ENCODE peak calls at places on chromosomes 6 and 20, in five cellular contexts. V, P, X, R and Z are unnamed samples.

GRCh38 chr6:100435299-100435698 is 29.4 kb downstream of the SIM1 start:
- DNase-seq in V (no peak), X (no peak), P (no peak), R (peak; percentile 31), Z (no peak)

GRCh38 chr6:30955367-30956042 is 14.7 kb downstream of the MUCL3 start:
- DNase-seq in X (peak; percentile 58), R (peak; percentile 85), P (peak; percentile 61), V (peak; percentile 37), Z (peak; percentile 80)

GRCh38 chr6:100346828-100347227 is 117.9 kb downstream of the SIM1 start:
- DNase-seq in P (no peak), V (no peak), X (no peak), R (no peak), Z (no peak)

GRCh38 chr20:50728981-50729874 is 2.2 kb upstream of the PARD6B start:
- DNase-seq in V (no peak), R (no peak), X (no peak), P (peak; percentile 13), Z (peak; percentile 9)

GRCh38 chr20:32274359-32274758 is 3.1 kb upstream of the KIF3B start:
- DNase-seq in X (no peak), P (no peak), R (no peak), V (no peak), Z (no peak)

GRCh38 chr20:13996265-13996664 is 949 bp downstream of the MACROD2 start:
- DNase-seq in P (no peak), X (no peak), V (no peak), R (peak; percentile 17), Z (no peak)

GRCh38 chr6:111098597-111098996 is 11.3 kb downstream of the SLC16A10 start:
- DNase-seq in P (no peak), V (no peak), X (no peak), R (no peak), Z (no peak)

GRCh38 chr6:2038096-2038495 is 207.3 kb downstream of the GMDS start:
- DNase-seq in X (no peak), P (no peak), R (no peak), V (no peak), Z (no peak)

GRCh38 chr6:124741341-124741740 is 220.9 kb upstream of the RNF217 start:
- DNase-seq in R (no peak), X (no peak), P (no peak), V (no peak), Z (no peak)

GRCh38 chr6:80425089-80425823 is 318.8 kb downstream of the BCKDHB start:
- DNase-seq in X (no peak), P (no peak), V (no peak), R (no peak), Z (no peak)

GRCh38 chr6:139981810-139982550 is 607.5 kb upstream of the CITED2 start:
- DNase-seq in P (no peak), V (peak; percentile 23), R (peak; percentile 61), X (peak; percentile 40), Z (no peak)

GRCh38 chr6:89118931-89119330 is 1.1 kb upstream of the SRSF12 start:
- DNase-seq in X (no peak), R (no peak), P (no peak), V (no peak), Z (no peak)

GRCh38 chr6:89121934-89122333 is 4.1 kb upstream of the SRSF12 start:
- DNase-seq in V (no peak), X (no peak), P (no peak), R (no peak), Z (no peak)

GRCh38 chr6:89117285-89118108 is at the start of gene SRSF12:
- DNase-seq in R (peak; percentile 76), X (peak; percentile 13), P (peak; percentile 41), V (peak; percentile 62), Z (peak; percentile 38)

GRCh38 chr6:89120371-89120770 is 2.5 kb upstream of the SRSF12 start:
- DNase-seq in V (no peak), R (no peak), P (no peak), X (no peak), Z (no peak)

DNA sequence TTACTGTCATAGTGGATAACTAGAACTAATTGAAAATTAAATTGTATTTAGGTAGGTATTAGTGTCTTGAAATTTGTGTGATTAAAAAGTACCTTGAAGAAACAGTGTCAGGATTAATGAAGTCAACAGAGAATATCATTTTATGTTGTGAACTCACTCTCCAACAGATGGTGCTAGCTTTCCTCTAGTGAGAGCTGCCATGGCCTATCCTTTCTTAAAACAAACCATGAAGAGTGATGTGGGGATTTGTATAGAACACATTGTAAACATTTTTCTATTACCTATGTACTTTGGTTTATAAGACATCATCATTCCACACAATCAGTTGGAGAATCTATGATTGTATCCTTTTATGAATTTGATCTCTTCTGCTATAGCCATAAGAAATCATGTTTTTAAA is 4.8 kb upstream of the SRSF12 start:
- DNase-seq in V (no peak), X (no peak), R (peak; percentile 56), P (no peak), Z (no peak)
- TF ChIP-seq CTCF in V (peak; percentile 69), X (peak; percentile 21), R (peak; percentile 78), P (peak; percentile 19), Z (no peak)

DNA sequence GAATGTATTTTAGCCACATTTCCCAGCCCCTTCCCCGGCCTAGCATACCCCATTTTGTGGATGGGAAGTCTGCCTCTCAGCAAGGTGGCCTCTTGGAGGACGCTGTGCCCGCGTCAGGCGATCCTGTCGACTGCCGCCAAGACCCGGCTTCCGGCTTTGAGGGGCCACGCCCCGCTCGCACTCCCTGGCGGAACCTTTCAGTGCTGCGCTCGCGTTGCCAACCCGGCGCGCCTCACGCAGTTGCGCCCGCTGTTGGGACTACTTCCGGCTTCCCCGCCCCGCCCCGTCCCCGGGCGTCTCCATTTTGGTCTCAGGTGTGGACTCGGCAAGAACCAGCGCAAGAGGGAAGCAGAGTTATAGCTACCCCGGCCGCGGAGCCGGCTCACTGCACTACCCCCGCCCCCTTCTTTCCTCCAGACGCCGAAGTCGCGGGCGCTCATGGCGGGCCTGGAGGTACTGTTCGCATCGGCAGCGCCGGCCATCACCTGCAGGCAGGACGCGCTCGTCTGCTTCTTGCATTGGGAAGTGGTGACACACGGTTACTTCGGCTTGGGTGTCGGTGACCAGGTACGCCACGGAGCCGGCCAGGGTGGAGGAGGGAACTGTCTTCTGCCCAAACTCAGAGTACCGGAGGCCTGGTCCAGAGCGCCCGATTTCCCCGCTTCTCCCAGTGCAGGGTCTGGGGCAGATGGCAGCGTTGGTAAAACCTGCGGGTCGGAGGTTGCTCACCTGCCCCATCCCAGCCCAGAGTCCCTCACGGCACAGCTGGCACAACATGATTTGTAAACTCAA is at the start of gene PSMF1:
- DNase-seq in X (peak; percentile 93), P (peak; percentile 95), R (peak; percentile 96), V (peak; percentile 93), Z (peak; percentile 95)
- TF ChIP-seq CTCF in X (no peak), P (peak; percentile 17), R (peak; percentile 1), V (no peak), Z (no peak)

GRCh38 chr6:161218222-161218621 is 55.6 kb downstream of the AGPAT4 start:
- DNase-seq in X (no peak), V (no peak), R (no peak), P (no peak), Z (no peak)
- TF ChIP-seq CTCF in X (no peak), V (no peak), R (peak; percentile 51), P (no peak), Z (no peak)

DNA sequence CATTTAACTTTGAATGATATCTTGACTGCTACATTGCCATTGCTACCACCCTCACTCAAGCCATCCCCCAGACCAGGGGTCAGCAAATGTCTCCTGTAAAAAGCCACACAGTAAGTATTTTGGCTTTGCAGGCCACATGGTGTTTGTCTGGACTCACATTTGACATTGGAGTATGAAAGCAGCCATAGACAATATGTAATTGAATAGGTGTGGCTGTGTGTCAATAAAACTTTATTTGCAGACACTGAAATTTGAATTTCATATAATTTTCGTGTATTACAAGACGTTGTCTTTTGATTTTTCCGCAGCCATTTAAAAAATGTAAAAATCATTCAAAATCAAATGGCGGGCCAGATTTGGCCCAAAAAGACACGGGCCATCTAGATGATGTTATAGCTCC is 36.3 kb upstream of the OCSTAMP start:
- DNase-seq in P (no peak), X (no peak), V (no peak), R (no peak), Z (no peak)
- TF ChIP-seq CTCF in P (no peak), X (no peak), V (no peak), R (no peak), Z (no peak)

DNA sequence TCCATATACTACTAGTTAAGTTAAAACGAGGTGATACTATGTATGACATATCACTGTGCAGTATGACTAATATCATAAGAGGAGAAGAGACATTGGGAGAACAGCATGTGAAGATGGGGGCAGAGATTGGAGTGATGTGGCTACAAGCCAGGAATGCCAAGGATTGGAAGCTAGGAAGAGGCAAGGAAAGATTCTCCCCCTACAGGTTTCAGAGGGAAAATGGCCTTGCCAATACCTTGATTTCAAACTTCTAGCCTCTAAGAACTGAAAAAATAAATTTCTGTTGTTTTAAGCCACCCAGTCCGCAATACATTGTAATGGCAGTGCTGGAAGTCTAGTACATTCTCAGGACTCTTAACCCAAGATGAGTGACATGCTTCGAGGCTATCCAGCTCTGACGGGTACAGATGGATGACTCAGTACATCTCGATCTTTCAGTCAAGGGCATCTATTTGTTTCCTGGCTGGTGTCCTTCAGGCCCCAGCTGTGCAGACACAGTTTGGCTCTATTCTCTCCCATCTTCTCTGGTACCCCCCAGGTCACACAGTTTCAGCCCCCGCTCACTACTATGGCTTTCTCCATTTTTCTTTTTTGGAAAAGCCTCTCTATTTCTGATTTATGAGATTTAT is 55.5 kb upstream of the THEMIS start:
- DNase-seq in X (no peak), V (no peak), P (no peak), R (peak; percentile 70), Z (peak; percentile 14)
- TF ChIP-seq CTCF in X (no peak), V (peak; percentile 22), P (no peak), R (peak; percentile 54), Z (no peak)

DNA sequence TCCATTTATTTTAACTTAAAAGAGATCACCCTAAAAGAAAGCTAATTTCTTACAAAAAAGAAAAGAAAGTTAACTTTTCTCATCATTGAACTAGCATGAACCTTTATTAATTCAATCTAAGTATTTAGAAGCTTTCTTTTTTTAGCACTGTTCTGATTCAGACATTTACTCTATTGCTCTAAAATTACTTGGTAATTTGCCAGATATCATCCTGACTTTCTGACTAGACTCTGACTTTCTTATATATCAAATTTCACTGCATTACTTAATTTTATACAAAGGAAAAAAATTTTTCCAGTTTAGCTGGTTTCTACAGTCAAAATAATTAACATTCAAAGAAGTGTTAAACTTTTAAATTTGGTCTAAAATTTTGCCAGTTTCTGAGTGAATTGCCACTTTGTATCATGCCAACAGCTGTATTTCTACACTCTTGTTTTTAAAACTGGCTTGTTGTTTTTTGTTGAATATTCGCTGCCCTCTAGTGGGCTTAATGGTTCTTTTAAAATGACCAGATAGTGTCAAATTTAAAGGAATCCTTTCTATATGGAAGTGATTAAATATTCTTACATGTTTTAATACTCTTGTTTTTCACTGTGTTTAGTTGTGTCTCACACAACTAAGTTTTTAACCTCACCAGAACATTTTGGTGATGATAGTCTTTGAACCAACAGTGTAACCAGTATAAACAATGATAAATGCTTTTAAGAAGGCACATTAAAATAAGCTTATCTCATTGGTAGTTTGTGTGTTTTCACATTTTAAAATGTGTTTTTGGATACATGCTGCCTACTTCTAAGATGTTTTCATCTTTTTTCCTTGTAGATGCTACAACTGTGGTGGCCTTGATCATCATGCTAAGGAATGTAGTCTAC is 102.0 kb downstream of the POPDC3 start:
- DNase-seq in V (no peak), P (no peak), R (peak; percentile 76), X (no peak), Z (no peak)
- TF ChIP-seq CTCF in V (peak; percentile 82), P (peak; percentile 25), R (peak; percentile 56), X (no peak), Z (no peak)

GRCh38 chr20:45963059-45964011 is 8.7 kb downstream of the ZNF335 start:
- DNase-seq in P (no peak), X (no peak), V (no peak), R (peak; percentile 81), Z (peak; percentile 30)
- TF ChIP-seq CTCF in P (no peak), X (no peak), V (peak; percentile 58), R (peak; percentile 72), Z (peak; percentile 33)